ENCODE peak calls at places on chromosomes 6 and 20, in ten cellular contexts. One of them, this sample, is unnamed.

GRCh38 chr6:28537509-28538140 is 11.9 kb downstream of the GPX5 start:
- DNase-seq in kidney glomerular epithelial cell: no peak
- DNase-seq in NB4: peak
- DNase-seq in HCT116: peak
- DNase-seq in IMR-90: peak
- DNase-seq in neuronal stem cell: no peak
- DNase-seq in NCI-H1694: no peak
- DNase-seq in activated CD4-positive, alpha-beta T cell treated with anti-CD3 and anti-CD28 coated beads, Interleukin-2, amount 10 ng/mL, durations not matched to agents 7 days and 5 days: no peak
- DNase-seq in type B pancreatic cell: no peak
- DNase-seq in T-cell: peak
- DNase-seq in this sample: peak

GRCh38 chr6:31172973-31173384 is 2.5 kb upstream of the POU5F1 start:
- DNase-seq in kidney glomerular epithelial cell: no peak
- DNase-seq in NB4: no peak
- DNase-seq in HCT116: no peak
- DNase-seq in IMR-90: no peak
- DNase-seq in neuronal stem cell: no peak
- DNase-seq in NCI-H1694: no peak
- DNase-seq in activated CD4-positive, alpha-beta T cell treated with anti-CD3 and anti-CD28 coated beads, Interleukin-2, amount 10 ng/mL, durations not matched to agents 7 days and 5 days: no peak
- DNase-seq in type B pancreatic cell: no peak
- DNase-seq in T-cell: no peak
- DNase-seq in this sample: no peak

GRCh38 chr6:3377536-3378397 is 79.1 kb downstream of the SLC22A23 start:
- DNase-seq in kidney glomerular epithelial cell: no peak
- DNase-seq in NB4: no peak
- DNase-seq in HCT116: no peak
- DNase-seq in IMR-90: peak
- DNase-seq in neuronal stem cell: no peak
- DNase-seq in NCI-H1694: no peak
- DNase-seq in activated CD4-positive, alpha-beta T cell treated with anti-CD3 and anti-CD28 coated beads, Interleukin-2, amount 10 ng/mL, durations not matched to agents 7 days and 5 days: no peak
- DNase-seq in type B pancreatic cell: no peak
- DNase-seq in T-cell: no peak
- DNase-seq in this sample: no peak

GRCh38 chr20:31566658-31567379 is 38.3 kb upstream of the ID1 start:
- DNase-seq in kidney glomerular epithelial cell: no peak
- DNase-seq in NB4: no peak
- DNase-seq in HCT116: peak
- DNase-seq in IMR-90: no peak
- DNase-seq in neuronal stem cell: no peak
- DNase-seq in NCI-H1694: no peak
- DNase-seq in activated CD4-positive, alpha-beta T cell treated with anti-CD3 and anti-CD28 coated beads, Interleukin-2, amount 10 ng/mL, durations not matched to agents 7 days and 5 days: no peak
- DNase-seq in type B pancreatic cell: no peak
- DNase-seq in T-cell: no peak
- DNase-seq in this sample: no peak

GRCh38 chr20:17825949-17826843 is 126.4 kb downstream of the BANF2 start:
- DNase-seq in kidney glomerular epithelial cell: no peak
- DNase-seq in NB4: no peak
- DNase-seq in HCT116: no peak
- DNase-seq in IMR-90: peak
- DNase-seq in neuronal stem cell: no peak
- DNase-seq in NCI-H1694: no peak
- DNase-seq in activated CD4-positive, alpha-beta T cell treated with anti-CD3 and anti-CD28 coated beads, Interleukin-2, amount 10 ng/mL, durations not matched to agents 7 days and 5 days: no peak
- DNase-seq in type B pancreatic cell: no peak
- DNase-seq in T-cell: no peak
- DNase-seq in this sample: no peak

GRCh38 chr20:45173531-45173930 is 1.2 kb upstream of the PI3 start:
- DNase-seq in kidney glomerular epithelial cell: no peak
- DNase-seq in NB4: no peak
- DNase-seq in HCT116: no peak
- DNase-seq in IMR-90: no peak
- DNase-seq in neuronal stem cell: no peak
- DNase-seq in NCI-H1694: no peak
- DNase-seq in activated CD4-positive, alpha-beta T cell treated with anti-CD3 and anti-CD28 coated beads, Interleukin-2, amount 10 ng/mL, durations not matched to agents 7 days and 5 days: no peak
- DNase-seq in type B pancreatic cell: no peak
- DNase-seq in T-cell: no peak
- DNase-seq in this sample: no peak

GRCh38 chr6:141981190-141981589 is 151.5 kb upstream of the GJE1 start:
- DNase-seq in kidney glomerular epithelial cell: no peak
- DNase-seq in NB4: no peak
- DNase-seq in HCT116: no peak
- DNase-seq in IMR-90: no peak
- DNase-seq in neuronal stem cell: no peak
- DNase-seq in NCI-H1694: no peak
- DNase-seq in activated CD4-positive, alpha-beta T cell treated with anti-CD3 and anti-CD28 coated beads, Interleukin-2, amount 10 ng/mL, durations not matched to agents 7 days and 5 days: no peak
- DNase-seq in type B pancreatic cell: no peak
- DNase-seq in T-cell: no peak
- DNase-seq in this sample: no peak

GRCh38 chr20:36093025-36093803 is 61.3 kb upstream of the EPB41L1 start:
- DNase-seq in kidney glomerular epithelial cell: no peak
- DNase-seq in NB4: peak
- DNase-seq in HCT116: no peak
- DNase-seq in IMR-90: no peak
- DNase-seq in neuronal stem cell: no peak
- DNase-seq in NCI-H1694: no peak
- DNase-seq in activated CD4-positive, alpha-beta T cell treated with anti-CD3 and anti-CD28 coated beads, Interleukin-2, amount 10 ng/mL, durations not matched to agents 7 days and 5 days: peak
- DNase-seq in type B pancreatic cell: no peak
- DNase-seq in T-cell: peak
- DNase-seq in this sample: no peak

GRCh38 chr20:63488331-63489251 is 10.3 kb downstream of the EEF1A2 start:
- DNase-seq in kidney glomerular epithelial cell: no peak
- DNase-seq in NB4: no peak
- DNase-seq in HCT116: no peak
- DNase-seq in IMR-90: no peak
- DNase-seq in neuronal stem cell: no peak
- DNase-seq in NCI-H1694: no peak
- DNase-seq in activated CD4-positive, alpha-beta T cell treated with anti-CD3 and anti-CD28 coated beads, Interleukin-2, amount 10 ng/mL, durations not matched to agents 7 days and 5 days: no peak
- DNase-seq in type B pancreatic cell: no peak
- DNase-seq in T-cell: no peak
- DNase-seq in this sample: no peak

GRCh38 chr6:14734416-14735340 is 511.2 kb upstream of the JARID2 start:
- DNase-seq in kidney glomerular epithelial cell: peak
- DNase-seq in NB4: peak
- DNase-seq in HCT116: peak
- DNase-seq in IMR-90: peak
- DNase-seq in neuronal stem cell: no peak
- DNase-seq in NCI-H1694: no peak
- DNase-seq in activated CD4-positive, alpha-beta T cell treated with anti-CD3 and anti-CD28 coated beads, Interleukin-2, amount 10 ng/mL, durations not matched to agents 7 days and 5 days: peak
- DNase-seq in type B pancreatic cell: no peak
- DNase-seq in T-cell: no peak
- DNase-seq in this sample: no peak

GRCh38 chr20:46040902-46041535 is 12.0 kb downstream of the SLC12A5 start:
- DNase-seq in kidney glomerular epithelial cell: no peak
- DNase-seq in NB4: peak
- DNase-seq in HCT116: no peak
- DNase-seq in IMR-90: peak
- DNase-seq in neuronal stem cell: peak
- DNase-seq in NCI-H1694: no peak
- DNase-seq in activated CD4-positive, alpha-beta T cell treated with anti-CD3 and anti-CD28 coated beads, Interleukin-2, amount 10 ng/mL, durations not matched to agents 7 days and 5 days: peak
- DNase-seq in type B pancreatic cell: no peak
- DNase-seq in T-cell: no peak
- DNase-seq in this sample: no peak

GRCh38 chr20:50868509-50869495 is 62.4 kb downstream of the ADNP start:
- DNase-seq in kidney glomerular epithelial cell: no peak
- DNase-seq in NB4: no peak
- DNase-seq in HCT116: no peak
- DNase-seq in IMR-90: peak
- DNase-seq in neuronal stem cell: no peak
- DNase-seq in NCI-H1694: no peak
- DNase-seq in activated CD4-positive, alpha-beta T cell treated with anti-CD3 and anti-CD28 coated beads, Interleukin-2, amount 10 ng/mL, durations not matched to agents 7 days and 5 days: no peak
- DNase-seq in type B pancreatic cell: no peak
- DNase-seq in T-cell: no peak
- DNase-seq in this sample: no peak

GRCh38 chr6:2124260-2124709 is 121.1 kb downstream of the GMDS start:
- DNase-seq in kidney glomerular epithelial cell: no peak
- DNase-seq in NB4: no peak
- DNase-seq in HCT116: no peak
- DNase-seq in IMR-90: peak
- DNase-seq in neuronal stem cell: no peak
- DNase-seq in NCI-H1694: no peak
- DNase-seq in activated CD4-positive, alpha-beta T cell treated with anti-CD3 and anti-CD28 coated beads, Interleukin-2, amount 10 ng/mL, durations not matched to agents 7 days and 5 days: no peak
- DNase-seq in type B pancreatic cell: no peak
- DNase-seq in T-cell: no peak
- DNase-seq in this sample: no peak

GRCh38 chr6:19836799-19837510 is at the start of gene ID4:
- DNase-seq in kidney glomerular epithelial cell: peak
- DNase-seq in NB4: no peak
- DNase-seq in HCT116: no peak
- DNase-seq in IMR-90: peak
- DNase-seq in neuronal stem cell: peak
- DNase-seq in NCI-H1694: no peak
- DNase-seq in activated CD4-positive, alpha-beta T cell treated with anti-CD3 and anti-CD28 coated beads, Interleukin-2, amount 10 ng/mL, durations not matched to agents 7 days and 5 days: no peak
- DNase-seq in type B pancreatic cell: peak
- DNase-seq in T-cell: no peak
- DNase-seq in this sample: peak

This sample was measured in SK-N-DZ.